ENCODE peak calls at places on chromosomes 13 and 19, in five cellular contexts. One of them, this sample, is unnamed.

GRCh38 chr13:109939105-109939504 is 152.7 kb upstream of the IRS2 start:
- DNase-seq in IMR-90: no peak
- DNase-seq in upper lobe of left lung: no peak
- DNase-seq in PC-3: no peak
- DNase-seq in epithelial cell of esophagus: no peak
- DNase-seq in this sample: peak

GRCh38 chr13:50668882-50669281 is 174.6 kb downstream of the DLEU7 start:
- DNase-seq in epithelial cell of esophagus: no peak
- DNase-seq in upper lobe of left lung: no peak
- DNase-seq in PC-3: no peak
- DNase-seq in IMR-90: no peak
- DNase-seq in this sample: no peak

GRCh38 chr13:71760226-71760591 is 106.8 kb downstream of the DACH1 start:
- DNase-seq in IMR-90: no peak
- DNase-seq in epithelial cell of esophagus: no peak
- DNase-seq in upper lobe of left lung: no peak
- DNase-seq in PC-3: no peak
- DNase-seq in this sample: no peak

GRCh38 chr13:41767801-41768200 is 193.1 kb downstream of the VWA8 start:
- DNase-seq in upper lobe of left lung: no peak
- DNase-seq in IMR-90: peak
- DNase-seq in PC-3: peak
- DNase-seq in epithelial cell of esophagus: no peak
- DNase-seq in this sample: peak

GRCh38 chr19:43595999-43596841 is at the start of the genes IRGQ and ZNF576:
- DNase-seq in epithelial cell of esophagus: peak
- DNase-seq in PC-3: peak
- DNase-seq in upper lobe of left lung: peak
- DNase-seq in IMR-90: peak
- DNase-seq in this sample: peak

GRCh38 chr13:111429064-111429558 is 108.7 kb downstream of the TEX29 start:
- DNase-seq in PC-3: peak
- DNase-seq in IMR-90: peak
- DNase-seq in upper lobe of left lung: peak
- DNase-seq in epithelial cell of esophagus: peak
- DNase-seq in this sample: peak

GRCh38 chr13:79533781-79534400 is 52.9 kb downstream of the NDFIP2 start:
- DNase-seq in upper lobe of left lung: no peak
- DNase-seq in IMR-90: peak
- DNase-seq in epithelial cell of esophagus: no peak
- DNase-seq in PC-3: no peak
- DNase-seq in this sample: peak

GRCh38 chr13:94112227-94112626 is 367.3 kb downstream of the DCT start:
- DNase-seq in upper lobe of left lung: no peak
- DNase-seq in PC-3: peak
- DNase-seq in epithelial cell of esophagus: peak
- DNase-seq in IMR-90: peak
- DNase-seq in this sample: peak

GRCh38 chr19:2207008-2207407 is 29.1 kb downstream of the PLEKHJ1 start:
- DNase-seq in epithelial cell of esophagus: no peak
- DNase-seq in IMR-90: no peak
- DNase-seq in PC-3: no peak
- DNase-seq in upper lobe of left lung: peak
- DNase-seq in this sample: no peak

GRCh38 chr13:110468986-110469495 is 92.5 kb downstream of the RAB20 start:
- DNase-seq in IMR-90: no peak
- DNase-seq in PC-3: no peak
- DNase-seq in upper lobe of left lung: no peak
- DNase-seq in epithelial cell of esophagus: no peak
- DNase-seq in this sample: no peak

GRCh38 chr19:38657633-38658222 is 10.3 kb downstream of the ACTN4 start:
- DNase-seq in epithelial cell of esophagus: peak
- DNase-seq in PC-3: peak
- DNase-seq in IMR-90: peak
- DNase-seq in upper lobe of left lung: no peak
- DNase-seq in this sample: peak

GRCh38 chr19:506404-507285 is 652 bp upstream of the TPGS1 start:
- DNase-seq in upper lobe of left lung: peak
- DNase-seq in PC-3: peak
- DNase-seq in epithelial cell of esophagus: peak
- DNase-seq in IMR-90: peak
- DNase-seq in this sample: peak

GRCh38 chr19:42255766-42256750 is 1.1 kb upstream of the ERF start:
- DNase-seq in PC-3: peak
- DNase-seq in epithelial cell of esophagus: peak
- DNase-seq in IMR-90: peak
- DNase-seq in upper lobe of left lung: peak
- DNase-seq in this sample: peak

GRCh38 chr19:5260381-5260967 is 80.1 kb downstream of the PTPRS start:
- DNase-seq in upper lobe of left lung: no peak
- DNase-seq in IMR-90: no peak
- DNase-seq in epithelial cell of esophagus: no peak
- DNase-seq in PC-3: no peak
- DNase-seq in this sample: no peak

GRCh38 chr13:113084943-113085540 is 20.5 kb upstream of the F7 start:
- DNase-seq in upper lobe of left lung: peak
- DNase-seq in PC-3: no peak
- DNase-seq in epithelial cell of esophagus: no peak
- DNase-seq in IMR-90: no peak
- DNase-seq in this sample: no peak

GRCh38 chr13:94073006-94073744 is 406.3 kb downstream of the DCT start:
- DNase-seq in IMR-90: peak
- DNase-seq in PC-3: peak
- DNase-seq in epithelial cell of esophagus: no peak
- DNase-seq in upper lobe of left lung: no peak
- DNase-seq in this sample: peak

GRCh38 chr13:111626371-111627305 is 306.2 kb downstream of the TEX29 start:
- DNase-seq in upper lobe of left lung: no peak
- DNase-seq in IMR-90: no peak
- DNase-seq in epithelial cell of esophagus: no peak
- DNase-seq in PC-3: no peak
- DNase-seq in this sample: no peak

GRCh38 chr13:36753176-36753575 is 65.8 kb upstream of the RFXAP start:
- DNase-seq in upper lobe of left lung: no peak
- DNase-seq in PC-3: no peak
- DNase-seq in IMR-90: no peak
- DNase-seq in epithelial cell of esophagus: no peak
- DNase-seq in this sample: no peak

GRCh38 chr19:7426986-7427385 is 61.8 kb downstream of the PEX11G start:
- DNase-seq in upper lobe of left lung: no peak
- DNase-seq in IMR-90: no peak
- DNase-seq in epithelial cell of esophagus: no peak
- DNase-seq in PC-3: no peak
- DNase-seq in this sample: no peak

GRCh38 chr19:29768166-29768565 is 43.6 kb upstream of the CCNE1 start:
- DNase-seq in PC-3: no peak
- DNase-seq in upper lobe of left lung: peak
- DNase-seq in epithelial cell of esophagus: no peak
- DNase-seq in IMR-90: no peak
- DNase-seq in this sample: no peak

DNA sequence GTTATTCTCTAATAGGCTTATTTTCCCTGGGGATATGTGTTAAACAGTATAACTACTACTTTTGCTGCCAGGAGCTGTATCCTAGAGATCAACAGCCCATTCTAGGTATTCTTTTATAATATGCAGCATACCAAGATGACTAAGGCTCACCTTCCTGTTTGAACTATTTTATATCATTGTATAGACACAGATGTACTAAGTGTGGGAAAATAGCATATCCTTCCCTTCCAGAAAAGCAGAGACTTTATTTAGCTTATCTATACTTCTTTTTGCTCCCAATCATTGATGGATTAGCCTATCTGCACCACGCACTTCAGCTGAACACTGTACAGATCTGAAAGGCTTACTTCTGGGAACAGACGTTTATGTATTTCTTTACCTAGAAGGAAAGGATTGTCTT is 82.6 kb downstream of the MAB21L1 start:
- DNase-seq in epithelial cell of esophagus: peak
- DNase-seq in upper lobe of left lung: no peak
- DNase-seq in IMR-90: no peak
- DNase-seq in PC-3: no peak
- DNase-seq in this sample: no peak
- H3K4me3 ChIP-seq in epithelial cell of esophagus: no peak
- H3K4me3 ChIP-seq in upper lobe of left lung: no peak
- H3K4me3 ChIP-seq in IMR-90: no peak
- H3K4me3 ChIP-seq in PC-3: no peak
- H3K4me3 ChIP-seq in this sample: no peak

DNA sequence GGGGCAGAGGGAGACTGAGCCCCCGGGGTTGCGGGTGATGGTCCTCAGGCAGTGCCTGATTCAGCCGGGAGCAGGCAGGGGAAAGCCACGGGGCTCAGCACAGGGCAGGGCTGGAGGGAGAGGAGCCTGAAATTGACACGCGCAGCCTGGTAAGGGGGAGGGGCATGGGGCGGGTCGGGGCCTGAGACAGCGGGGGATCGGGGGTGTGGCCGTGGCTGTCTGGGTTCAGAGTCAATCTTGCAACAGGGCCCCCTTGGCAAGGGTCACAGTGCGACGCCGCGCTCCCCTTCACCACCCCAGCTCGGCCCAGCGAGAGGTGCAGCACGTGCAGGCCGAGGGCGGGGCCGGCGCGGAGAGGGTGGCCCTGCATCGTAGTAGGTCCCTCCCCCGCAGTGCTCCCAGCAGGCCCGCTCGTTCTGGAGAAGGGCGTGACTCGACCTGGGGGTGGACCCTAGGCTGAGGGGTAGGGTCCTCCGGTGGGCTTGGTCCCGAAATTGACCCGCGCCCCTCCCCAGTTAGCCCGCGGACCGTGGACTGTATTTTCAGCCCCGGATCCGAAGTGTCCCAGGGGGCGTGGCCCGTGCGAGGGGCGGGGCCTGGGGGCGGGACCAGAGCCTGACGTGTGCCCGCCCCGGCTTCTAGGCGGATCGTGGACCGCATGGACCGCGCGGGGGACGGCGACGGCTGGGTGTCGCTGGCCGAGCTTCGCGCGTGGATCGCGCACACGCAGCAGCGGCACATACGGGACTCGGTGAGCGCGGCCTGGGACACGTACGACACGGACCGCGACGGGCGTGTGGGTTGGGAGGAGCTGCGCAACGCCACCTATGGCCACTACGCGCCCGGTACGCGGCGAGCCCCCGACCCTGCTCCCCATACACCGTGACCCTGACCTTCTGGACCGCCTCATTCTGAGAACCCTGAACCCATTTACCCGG is 6.0 kb downstream of the RCN3 start:
- DNase-seq in upper lobe of left lung: peak
- DNase-seq in IMR-90: peak
- DNase-seq in PC-3: peak
- DNase-seq in epithelial cell of esophagus: peak
- DNase-seq in this sample: peak
- TF ChIP-seq CTCF in upper lobe of left lung: no peak
- TF ChIP-seq CTCF in IMR-90: no peak
- TF ChIP-seq CTCF in PC-3: peak
- TF ChIP-seq CTCF in epithelial cell of esophagus: peak
- TF ChIP-seq CTCF in this sample: no peak

GRCh38 chr19:10460714-10461046 is 40.3 kb downstream of the PDE4A start:
- DNase-seq in upper lobe of left lung: no peak
- DNase-seq in PC-3: no peak
- DNase-seq in IMR-90: no peak
- DNase-seq in epithelial cell of esophagus: no peak
- DNase-seq in this sample: no peak

GRCh38 chr19:10462557-10462956 is 40.6 kb downstream of the KEAP1 start:
- DNase-seq in upper lobe of left lung: no peak
- DNase-seq in IMR-90: no peak
- DNase-seq in epithelial cell of esophagus: no peak
- DNase-seq in PC-3: no peak
- DNase-seq in this sample: no peak

GRCh38 chr19:10464456-10464855 is 38.7 kb downstream of the KEAP1 start:
- DNase-seq in upper lobe of left lung: no peak
- DNase-seq in epithelial cell of esophagus: no peak
- DNase-seq in IMR-90: no peak
- DNase-seq in PC-3: no peak
- DNase-seq in this sample: no peak

GRCh38 chr19:10467104-10467706 is 36.0 kb downstream of the KEAP1 start:
- DNase-seq in PC-3: no peak
- DNase-seq in IMR-90: no peak
- DNase-seq in upper lobe of left lung: peak
- DNase-seq in epithelial cell of esophagus: no peak
- DNase-seq in this sample: no peak

DNA sequence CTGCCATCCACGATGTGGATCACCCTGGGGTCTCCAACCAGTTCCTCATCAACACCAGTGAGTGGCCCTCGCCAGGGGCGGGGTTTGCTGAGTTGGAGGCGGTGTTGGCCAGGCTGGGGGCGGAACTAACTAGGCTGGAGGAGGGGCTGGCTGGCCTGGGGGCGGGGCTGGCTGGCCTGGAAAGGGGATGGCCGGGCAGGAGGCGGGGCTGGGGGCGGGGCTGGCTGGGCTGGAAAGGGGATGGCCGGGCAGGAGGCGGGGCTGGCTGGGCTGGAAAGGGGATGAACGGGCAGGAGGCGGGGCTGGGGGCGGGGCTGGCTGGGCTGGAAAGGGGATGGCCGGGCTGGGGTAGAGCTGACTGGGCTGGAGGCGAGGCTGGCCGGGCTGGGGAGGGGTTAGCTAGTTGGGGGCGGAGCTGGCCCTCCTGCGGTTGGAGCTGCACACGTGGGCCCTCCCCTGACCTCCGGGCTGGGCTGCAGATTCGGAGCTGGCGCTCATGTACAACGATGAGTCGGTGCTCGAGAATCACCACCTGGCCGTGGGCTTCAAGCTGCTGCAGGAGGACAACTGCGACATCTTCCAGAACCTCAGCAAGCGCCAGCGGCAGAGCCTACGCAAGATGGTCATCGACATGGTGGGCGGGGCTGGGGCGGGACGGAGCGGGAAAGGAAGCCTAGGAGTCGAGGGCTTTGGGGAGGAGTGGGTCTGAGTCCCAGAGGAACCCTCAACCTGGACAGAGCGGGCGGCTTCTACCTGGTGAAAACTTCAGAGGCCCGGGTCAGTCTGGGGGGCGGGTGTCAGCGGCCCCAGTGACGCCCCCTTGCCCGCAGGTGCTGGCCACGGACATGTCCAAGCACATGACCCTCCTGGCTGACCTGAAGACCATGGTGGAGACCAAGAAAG is 41.0 kb downstream of the PDE4A start:
- DNase-seq in PC-3: peak
- DNase-seq in epithelial cell of esophagus: peak
- DNase-seq in upper lobe of left lung: peak
- DNase-seq in IMR-90: peak
- DNase-seq in this sample: peak
- H3K4me3 ChIP-seq in PC-3: peak
- H3K4me3 ChIP-seq in epithelial cell of esophagus: peak
- H3K4me3 ChIP-seq in upper lobe of left lung: peak
- H3K4me3 ChIP-seq in IMR-90: peak
- H3K4me3 ChIP-seq in this sample: peak

GRCh38 chr19:49939721-49940481 is 10.6 kb upstream of the NUP62 start:
- DNase-seq in epithelial cell of esophagus: no peak
- DNase-seq in IMR-90: no peak
- DNase-seq in PC-3: peak
- DNase-seq in upper lobe of left lung: no peak
- DNase-seq in this sample: no peak
- TF ChIP-seq CTCF in epithelial cell of esophagus: no peak
- TF ChIP-seq CTCF in IMR-90: no peak
- TF ChIP-seq CTCF in PC-3: peak
- TF ChIP-seq CTCF in upper lobe of left lung: no peak
- TF ChIP-seq CTCF in this sample: no peak

DNA sequence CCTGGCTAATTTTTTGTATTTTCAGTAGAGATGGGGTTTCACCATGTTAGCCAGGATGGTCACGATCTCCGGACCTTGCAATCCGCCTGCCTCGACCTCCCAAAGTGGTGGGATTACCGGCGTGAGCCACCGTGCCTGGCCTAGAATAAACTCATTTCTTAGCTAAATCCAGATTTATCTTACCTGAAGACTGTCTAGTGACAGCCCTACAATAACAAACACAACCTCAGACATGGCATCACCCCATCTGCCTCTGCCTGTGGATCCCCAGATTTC is 5.0 kb downstream of the ZNF44 start:
- DNase-seq in upper lobe of left lung: no peak
- DNase-seq in IMR-90: no peak
- DNase-seq in epithelial cell of esophagus: no peak
- DNase-seq in PC-3: no peak
- DNase-seq in this sample: no peak
- H3K4me3 ChIP-seq in upper lobe of left lung: no peak
- H3K4me3 ChIP-seq in IMR-90: no peak
- H3K4me3 ChIP-seq in epithelial cell of esophagus: no peak
- H3K4me3 ChIP-seq in PC-3: no peak
- H3K4me3 ChIP-seq in this sample: no peak